ENCODE peak calls at places on chromosome 10, in eight cellular contexts. E is IMR-90, B is fibroblast of lung, H is suprapubic skin, T is adrenal gland, U is lower lobe of right lung, X is A549, W is heart right ventricle. N is an unnamed sample.
A peak's percentile ranks its signal among the peaks of the same experiment; 100 is the strongest.

GRCh38 chr10:126062132-126063032 is 166.0 kb downstream of the FANK1 start:
- DNase-seq in E (peak; percentile 98), U (peak; percentile 66), B (peak; percentile 96), W (peak; percentile 88), T (peak; percentile 94), H (peak; percentile 91), X (peak; percentile 89), N (peak; percentile 86)

GRCh38 chr10:27390681-27391080 is 113.4 kb upstream of the RAB18 start:
- DNase-seq in X (no peak), W (no peak), B (peak; percentile 10), T (no peak), H (no peak), U (no peak), E (peak; percentile 7), N (no peak)

GRCh38 chr10:32582946-32583345 is 137.0 kb downstream of the CCDC7 start:
- DNase-seq in B (peak; percentile 1), X (peak; percentile 58), W (no peak), E (no peak), H (no peak), T (no peak), U (no peak), N (no peak)

GRCh38 chr10:3525832-3526449 is 259.1 kb downstream of the KLF6 start:
- DNase-seq in W (no peak), E (peak; percentile 99), T (peak; percentile 78), X (peak; percentile 86), B (peak; percentile 98), U (no peak), H (no peak), N (peak; percentile 55)

GRCh38 chr10:132645630-132646442 is 108.2 kb downstream of the INPP5A start:
- DNase-seq in H (peak; percentile 74), X (no peak), T (no peak), U (peak; percentile 35), B (no peak), E (no peak), W (no peak), N (no peak)

GRCh38 chr10:70355234-70356021 is 27.0 kb downstream of the LRRC20 start:
- DNase-seq in X (no peak), U (no peak), E (no peak), W (no peak), H (no peak), B (peak; percentile 39), T (no peak), N (no peak)

GRCh38 chr10:106436123-106436740 is 728.3 kb downstream of the SORCS1 start:
- DNase-seq in T (no peak), H (no peak), W (no peak), U (no peak), X (no peak), E (peak; percentile 26), B (no peak), N (no peak)

GRCh38 chr10:76119515-76119914 is 688.1 kb downstream of the LRMDA start:
- DNase-seq in B (peak; percentile 44), W (no peak), H (no peak), U (no peak), X (no peak), T (no peak), E (peak; percentile 34), N (no peak)

GRCh38 chr10:114271779-114272167 is 32.7 kb downstream of the VWA2 start:
- DNase-seq in T (peak; percentile 61), H (no peak), E (peak; percentile 95), W (peak; percentile 57), U (no peak), B (peak; percentile 96), X (peak; percentile 48), N (peak; percentile 40)

GRCh38 chr10:12500406-12501303 is 151.3 kb downstream of the CAMK1D start:
- DNase-seq in W (no peak), U (no peak), H (peak; percentile 48), X (no peak), E (no peak), T (peak; percentile 64), B (no peak), N (peak; percentile 72)

GRCh38 chr10:117216028-117216427 is 18.7 kb downstream of the KCNK18 start:
- DNase-seq in H (no peak), X (no peak), E (no peak), W (no peak), T (no peak), U (no peak), B (no peak), N (no peak)

GRCh38 chr10:114259825-114260224 is 20.8 kb downstream of the VWA2 start:
- DNase-seq in U (no peak), E (peak; percentile 21), B (peak; percentile 80), T (no peak), W (peak; percentile 42), X (no peak), H (peak; percentile 88), N (no peak)

GRCh38 chr10:110458583-110458920 is 39.2 kb upstream of the DUSP5 start:
- DNase-seq in T (no peak), X (no peak), U (no peak), E (no peak), B (no peak), H (no peak), W (peak; percentile 56), N (no peak)

GRCh38 chr10:18104223-18104872 is 35.9 kb upstream of the CACNB2 start:
- DNase-seq in W (peak; percentile 50), E (peak; percentile 43), H (no peak), B (peak; percentile 58), U (peak; percentile 54), X (peak; percentile 52), T (peak; percentile 71), N (peak; percentile 33)

GRCh38 chr10:110411047-110411410 is 86.7 kb upstream of the DUSP5 start:
- DNase-seq in U (no peak), B (peak; percentile 50), X (peak; percentile 67), H (no peak), E (peak; percentile 75), W (peak; percentile 42), T (no peak), N (peak; percentile 85)

GRCh38 chr10:43420369-43421200 is 11.6 kb upstream of the HNRNPF start:
- DNase-seq in T (peak; percentile 94), X (peak; percentile 82), W (peak; percentile 86), E (peak; percentile 78), B (peak; percentile 91), H (peak; percentile 92), U (peak; percentile 92), N (peak; percentile 65)

GRCh38 chr10:43419997-43420368 is 11.0 kb upstream of the HNRNPF start:
- DNase-seq in H (no peak), E (no peak), W (no peak), X (no peak), U (no peak), B (no peak), T (no peak), N (no peak)

GRCh38 chr10:43411536-43411935 is 2.5 kb upstream of the HNRNPF start:
- DNase-seq in U (no peak), E (no peak), T (peak; percentile 65), H (no peak), B (no peak), X (no peak), W (no peak), N (no peak)

GRCh38 chr10:43417950-43418768 is 9.2 kb upstream of the HNRNPF start:
- DNase-seq in E (no peak), X (no peak), B (no peak), U (no peak), W (no peak), H (no peak), T (no peak), N (no peak)

DNA sequence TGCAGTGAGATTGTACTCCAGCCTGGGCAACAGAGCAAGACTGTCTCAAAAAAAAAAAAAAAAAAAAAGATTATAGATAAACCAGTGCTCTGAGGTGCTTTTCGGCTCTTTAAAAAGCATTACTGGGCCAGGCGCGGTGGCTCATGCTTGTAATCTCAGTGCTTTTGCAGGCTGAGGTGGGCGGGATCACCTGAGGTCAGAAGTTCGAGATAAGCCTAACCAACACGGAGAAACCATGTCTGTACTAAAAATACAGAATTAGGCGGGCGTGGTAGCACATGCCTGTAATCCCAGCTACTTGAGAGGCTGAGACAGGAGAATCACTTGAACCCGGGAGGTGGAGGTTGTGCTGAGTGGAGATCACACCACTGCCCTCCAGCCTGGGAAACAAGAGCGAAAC is 6.6 kb upstream of the HNRNPF start:
- DNase-seq in T (no peak), X (no peak), W (no peak), U (no peak), E (no peak), B (no peak), H (no peak), N (no peak)
- TF ChIP-seq CTCF in T (no peak), X (no peak), W (no peak), U (no peak), E (no peak), B (no peak), H (no peak), N (no peak)

GRCh38 chr10:79434816-79435215 is 10.6 kb downstream of the ZCCHC24 start:
- DNase-seq in E (peak; percentile 86), U (no peak), T (no peak), W (no peak), H (peak; percentile 77), B (peak; percentile 89), X (no peak), N (peak; percentile 69)

GRCh38 chr10:79434223-79434687 is 11.2 kb downstream of the ZCCHC24 start:
- DNase-seq in B (no peak), X (no peak), W (no peak), H (peak; percentile 69), U (no peak), T (no peak), E (peak; percentile 63), N (peak; percentile 49)

GRCh38 chr10:79435271-79436065 is 10.0 kb downstream of the ZCCHC24 start:
- DNase-seq in B (peak; percentile 80), X (no peak), E (peak; percentile 28), U (no peak), H (peak; percentile 82), T (no peak), W (peak; percentile 70), N (peak; percentile 60)

GRCh38 chr10:79431891-79432831 is 13.3 kb downstream of the ZCCHC24 start:
- DNase-seq in H (peak; percentile 79), T (no peak), X (no peak), W (no peak), B (peak; percentile 68), U (no peak), E (peak; percentile 53), N (no peak)

GRCh38 chr10:79433324-79434222 is 11.9 kb downstream of the ZCCHC24 start:
- DNase-seq in T (no peak), B (no peak), E (no peak), H (peak; percentile 62), X (no peak), W (no peak), U (no peak), N (no peak)
- H3K4me1 ChIP-seq in T (peaks cover 11% of the 10 kb centered on the region), B (peaks cover 67% of the 10 kb centered on the region), E (peaks cover 74% of the 10 kb centered on the region), H (peaks cover 66% of the 10 kb centered on the region), X (peaks cover 4% of the 10 kb centered on the region), W (peaks cover 33% of the 10 kb centered on the region), U (peaks cover 59% of the 10 kb centered on the region), N (peaks cover 52% of the 10 kb centered on the region)

GRCh38 chr10:15084502-15084922 is 4.1 kb downstream of the ACBD7 start:
- DNase-seq in T (peak; percentile 88), B (peak; percentile 99), E (peak; percentile 92), X (peak; percentile 88), U (no peak), H (no peak), W (peak; percentile 55), N (peak; percentile 75)
- TF ChIP-seq CTCF in T (no peak), B (peak; percentile 24), E (no peak), X (no peak), U (no peak), H (no peak), W (no peak), N (no peak)

DNA sequence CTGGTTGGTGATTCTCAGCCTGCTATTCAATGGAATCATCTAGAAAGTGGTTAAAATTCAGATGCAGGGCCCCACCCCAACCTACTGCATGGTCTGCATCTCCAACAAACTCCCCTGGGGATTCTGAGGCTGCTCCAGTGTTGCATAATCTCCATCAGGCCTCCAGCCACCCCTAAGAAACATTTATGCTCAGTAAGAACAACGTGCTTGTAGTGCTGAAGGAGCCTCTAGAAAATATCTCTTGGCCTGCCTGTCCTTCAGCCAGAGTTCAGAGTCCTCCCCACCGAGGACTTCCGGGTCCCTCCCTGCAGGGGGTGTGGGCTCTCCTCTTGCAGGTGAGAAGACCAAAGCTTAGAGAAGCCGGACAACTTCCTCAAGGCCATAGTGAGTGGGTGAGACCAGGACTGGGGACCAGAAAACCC is 159.8 kb downstream of the SH3PXD2A start:
- DNase-seq in T (no peak), H (no peak), E (no peak), W (no peak), B (peak; percentile 42), X (no peak), U (no peak), N (no peak)
- H3K4me1 ChIP-seq in T (peaks cover 5% of the 10 kb centered on the region), H (peaks cover 54% of the 10 kb centered on the region), E (peaks cover 23% of the 10 kb centered on the region), W (peaks cover 9% of the 10 kb centered on the region), B (peaks cover 21% of the 10 kb centered on the region), X (peaks cover 61% of the 10 kb centered on the region), U (peaks cover 29% of the 10 kb centered on the region), N (peaks cover 28% of the 10 kb centered on the region)

N was measured in PC-9.